ENCODE peak calls at places on chromosome 5, in eight cellular contexts. One of them, this sample, is unnamed. For H3K4me1, the result is how much of the 10 kb centered on the place peaks cover.

GRCh38 chr5:113212244-113212920 is 222.4 kb downstream of the TSSK1B start:
- DNase-seq in A549: no peak
- DNase-seq in breast epithelium: no peak
- DNase-seq in right lobe of liver: peak
- DNase-seq in adrenal gland: peak
- DNase-seq in H1: no peak
- DNase-seq in lower lobe of right lung: no peak
- DNase-seq in cardiac muscle cell: peak
- DNase-seq in this sample: peak

GRCh38 chr5:89044665-89045200 is 161.7 kb upstream of the MEF2C start:
- DNase-seq in A549: no peak
- DNase-seq in breast epithelium: no peak
- DNase-seq in right lobe of liver: no peak
- DNase-seq in adrenal gland: no peak
- DNase-seq in H1: no peak
- DNase-seq in lower lobe of right lung: no peak
- DNase-seq in cardiac muscle cell: no peak
- DNase-seq in this sample: no peak

GRCh38 chr5:191036-191948 is at the start of gene LRRC14B:
- DNase-seq in A549: no peak
- DNase-seq in breast epithelium: peak
- DNase-seq in right lobe of liver: peak
- DNase-seq in adrenal gland: no peak
- DNase-seq in H1: no peak
- DNase-seq in lower lobe of right lung: peak
- DNase-seq in cardiac muscle cell: peak
- DNase-seq in this sample: no peak

GRCh38 chr5:41764650-41765049 is 105.6 kb downstream of the OXCT1 start:
- DNase-seq in A549: no peak
- DNase-seq in breast epithelium: no peak
- DNase-seq in right lobe of liver: no peak
- DNase-seq in adrenal gland: no peak
- DNase-seq in H1: no peak
- DNase-seq in lower lobe of right lung: no peak
- DNase-seq in cardiac muscle cell: no peak
- DNase-seq in this sample: no peak

GRCh38 chr5:57989378-57989777 is 470.5 kb downstream of the PLK2 start:
- DNase-seq in A549: peak
- DNase-seq in breast epithelium: no peak
- DNase-seq in right lobe of liver: no peak
- DNase-seq in adrenal gland: no peak
- DNase-seq in H1: no peak
- DNase-seq in lower lobe of right lung: no peak
- DNase-seq in cardiac muscle cell: no peak
- DNase-seq in this sample: peak

GRCh38 chr5:175897285-175897684 is 25.9 kb downstream of the CPLX2 start:
- DNase-seq in A549: no peak
- DNase-seq in breast epithelium: no peak
- DNase-seq in right lobe of liver: no peak
- DNase-seq in adrenal gland: no peak
- DNase-seq in H1: no peak
- DNase-seq in lower lobe of right lung: no peak
- DNase-seq in cardiac muscle cell: no peak
- DNase-seq in this sample: peak

GRCh38 chr5:113608113-113608551 is 94.6 kb downstream of the YTHDC2 start:
- DNase-seq in A549: no peak
- DNase-seq in breast epithelium: no peak
- DNase-seq in right lobe of liver: no peak
- DNase-seq in adrenal gland: no peak
- DNase-seq in H1: no peak
- DNase-seq in lower lobe of right lung: no peak
- DNase-seq in cardiac muscle cell: no peak
- DNase-seq in this sample: no peak

GRCh38 chr5:57442080-57442839 is 40.4 kb downstream of the ACTBL2 start:
- DNase-seq in A549: peak
- DNase-seq in breast epithelium: no peak
- DNase-seq in right lobe of liver: no peak
- DNase-seq in adrenal gland: no peak
- DNase-seq in H1: no peak
- DNase-seq in lower lobe of right lung: no peak
- DNase-seq in cardiac muscle cell: no peak
- DNase-seq in this sample: peak

GRCh38 chr5:65808818-65809217 is 86.8 kb downstream of the NLN start:
- DNase-seq in A549: peak
- DNase-seq in breast epithelium: no peak
- DNase-seq in right lobe of liver: no peak
- DNase-seq in adrenal gland: no peak
- DNase-seq in H1: no peak
- DNase-seq in lower lobe of right lung: no peak
- DNase-seq in cardiac muscle cell: no peak
- DNase-seq in this sample: no peak

GRCh38 chr5:39892708-39893107 is 467.9 kb upstream of the DAB2 start:
- DNase-seq in A549: no peak
- DNase-seq in breast epithelium: no peak
- DNase-seq in right lobe of liver: no peak
- DNase-seq in adrenal gland: no peak
- DNase-seq in H1: no peak
- DNase-seq in lower lobe of right lung: no peak
- DNase-seq in cardiac muscle cell: no peak
- DNase-seq in this sample: peak

GRCh38 chr5:92309336-92309991 is 926.3 kb upstream of the ARRDC3 start:
- DNase-seq in A549: peak
- DNase-seq in breast epithelium: no peak
- DNase-seq in right lobe of liver: no peak
- DNase-seq in adrenal gland: no peak
- DNase-seq in H1: no peak
- DNase-seq in lower lobe of right lung: no peak
- DNase-seq in cardiac muscle cell: peak
- DNase-seq in this sample: peak

GRCh38 chr5:168047669-168048111 is 243.8 kb upstream of the WWC1 start:
- DNase-seq in A549: no peak
- DNase-seq in breast epithelium: no peak
- DNase-seq in right lobe of liver: no peak
- DNase-seq in adrenal gland: no peak
- DNase-seq in H1: no peak
- DNase-seq in lower lobe of right lung: no peak
- DNase-seq in cardiac muscle cell: peak
- DNase-seq in this sample: no peak

GRCh38 chr5:133969654-133970324 is 1.4 kb upstream of the C5orf15 start:
- DNase-seq in A549: peak
- DNase-seq in breast epithelium: no peak
- DNase-seq in right lobe of liver: no peak
- DNase-seq in adrenal gland: no peak
- DNase-seq in H1: no peak
- DNase-seq in lower lobe of right lung: no peak
- DNase-seq in cardiac muscle cell: no peak
- DNase-seq in this sample: no peak

GRCh38 chr5:14893351-14893750 is 21.8 kb upstream of the ANKH start:
- DNase-seq in A549: no peak
- DNase-seq in breast epithelium: no peak
- DNase-seq in right lobe of liver: no peak
- DNase-seq in adrenal gland: no peak
- DNase-seq in H1: no peak
- DNase-seq in lower lobe of right lung: no peak
- DNase-seq in cardiac muscle cell: no peak
- DNase-seq in this sample: no peak

GRCh38 chr5:79235222-79235577 is 731 bp upstream of the JMY start:
- DNase-seq in A549: peak
- DNase-seq in breast epithelium: no peak
- DNase-seq in right lobe of liver: no peak
- DNase-seq in adrenal gland: no peak
- DNase-seq in H1: no peak
- DNase-seq in lower lobe of right lung: no peak
- DNase-seq in cardiac muscle cell: no peak
- DNase-seq in this sample: no peak

GRCh38 chr5:79236364-79236969 is 536 bp downstream of the JMY start:
- DNase-seq in A549: peak
- DNase-seq in breast epithelium: no peak
- DNase-seq in right lobe of liver: peak
- DNase-seq in adrenal gland: peak
- DNase-seq in H1: no peak
- DNase-seq in lower lobe of right lung: no peak
- DNase-seq in cardiac muscle cell: peak
- DNase-seq in this sample: peak

GRCh38 chr5:79236970-79237734 is 1.2 kb downstream of the JMY start:
- DNase-seq in A549: peak
- DNase-seq in breast epithelium: no peak
- DNase-seq in right lobe of liver: peak
- DNase-seq in adrenal gland: peak
- DNase-seq in H1: peak
- DNase-seq in lower lobe of right lung: peak
- DNase-seq in cardiac muscle cell: peak
- DNase-seq in this sample: peak

GRCh38 chr5:79237735-79238560 is 2.0 kb downstream of the JMY start:
- DNase-seq in A549: no peak
- DNase-seq in breast epithelium: no peak
- DNase-seq in right lobe of liver: no peak
- DNase-seq in adrenal gland: no peak
- DNase-seq in H1: no peak
- DNase-seq in lower lobe of right lung: no peak
- DNase-seq in cardiac muscle cell: no peak
- DNase-seq in this sample: peak

GRCh38 chr5:79235578-79236363 is at the start of gene JMY:
- DNase-seq in A549: peak
- DNase-seq in breast epithelium: peak
- DNase-seq in right lobe of liver: peak
- DNase-seq in adrenal gland: peak
- DNase-seq in H1: peak
- DNase-seq in lower lobe of right lung: peak
- DNase-seq in cardiac muscle cell: peak
- DNase-seq in this sample: peak
- TF ChIP-seq CTCF in A549: peak
- TF ChIP-seq CTCF in breast epithelium: no peak
- TF ChIP-seq CTCF in right lobe of liver: no peak
- TF ChIP-seq CTCF in adrenal gland: peak
- TF ChIP-seq CTCF in H1: no peak
- TF ChIP-seq CTCF in lower lobe of right lung: no peak
- TF ChIP-seq CTCF in cardiac muscle cell: peak
- TF ChIP-seq CTCF in this sample: peak

DNA sequence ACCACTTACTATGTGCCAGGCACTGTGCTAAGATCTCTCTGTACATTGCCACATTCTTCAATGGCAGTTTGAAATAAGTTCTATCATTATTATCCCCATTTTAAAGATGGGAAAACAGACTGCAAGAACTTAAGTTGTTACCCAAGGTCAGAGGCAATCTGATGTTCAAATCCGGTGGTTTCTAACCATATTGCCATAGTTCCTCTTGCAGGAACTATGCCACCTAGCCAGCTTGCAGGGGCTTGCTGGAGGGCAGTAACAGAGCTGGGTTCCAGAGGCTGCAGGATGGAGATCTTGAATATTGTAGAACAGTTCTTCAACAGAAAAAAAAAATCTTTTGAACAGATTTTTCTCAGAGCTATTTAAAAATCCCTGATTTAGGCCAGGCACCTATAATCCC is 71.8 kb upstream of the TNFAIP8 start:
- DNase-seq in A549: no peak
- DNase-seq in breast epithelium: no peak
- DNase-seq in right lobe of liver: no peak
- DNase-seq in adrenal gland: no peak
- DNase-seq in H1: no peak
- DNase-seq in lower lobe of right lung: no peak
- DNase-seq in cardiac muscle cell: no peak
- DNase-seq in this sample: no peak
- H3K4me1 ChIP-seq in A549: under half
- H3K4me1 ChIP-seq in breast epithelium: under half
- H3K4me1 ChIP-seq in right lobe of liver: under half
- H3K4me1 ChIP-seq in adrenal gland: under half
- H3K4me1 ChIP-seq in H1: under half
- H3K4me1 ChIP-seq in lower lobe of right lung: under half
- H3K4me1 ChIP-seq in cardiac muscle cell: under half
- H3K4me1 ChIP-seq in this sample: under half

GRCh38 chr5:77152441-77152840 is 58.0 kb upstream of the PDE8B start:
- DNase-seq in A549: no peak
- DNase-seq in breast epithelium: no peak
- DNase-seq in right lobe of liver: no peak
- DNase-seq in adrenal gland: no peak
- DNase-seq in H1: no peak
- DNase-seq in lower lobe of right lung: no peak
- DNase-seq in cardiac muscle cell: no peak
- DNase-seq in this sample: no peak
- H3K27ac ChIP-seq in A549: no peak
- H3K27ac ChIP-seq in breast epithelium: no peak
- H3K27ac ChIP-seq in right lobe of liver: no peak
- H3K27ac ChIP-seq in adrenal gland: no peak
- H3K27ac ChIP-seq in H1: no peak
- H3K27ac ChIP-seq in lower lobe of right lung: no peak
- H3K27ac ChIP-seq in cardiac muscle cell: no peak
- H3K27ac ChIP-seq in this sample: no peak

GRCh38 chr5:73188764-73189521 is 15.9 kb downstream of the TMEM174 start:
- DNase-seq in A549: peak
- DNase-seq in breast epithelium: no peak
- DNase-seq in right lobe of liver: no peak
- DNase-seq in adrenal gland: no peak
- DNase-seq in H1: no peak
- DNase-seq in lower lobe of right lung: no peak
- DNase-seq in cardiac muscle cell: no peak
- DNase-seq in this sample: no peak

GRCh38 chr5:73186976-73187375 is 14.0 kb downstream of the TMEM174 start:
- DNase-seq in A549: no peak
- DNase-seq in breast epithelium: no peak
- DNase-seq in right lobe of liver: no peak
- DNase-seq in adrenal gland: no peak
- DNase-seq in H1: no peak
- DNase-seq in lower lobe of right lung: no peak
- DNase-seq in cardiac muscle cell: no peak
- DNase-seq in this sample: no peak

GRCh38 chr5:73192375-73192774 is 19.4 kb downstream of the TMEM174 start:
- DNase-seq in A549: no peak
- DNase-seq in breast epithelium: no peak
- DNase-seq in right lobe of liver: no peak
- DNase-seq in adrenal gland: no peak
- DNase-seq in H1: no peak
- DNase-seq in lower lobe of right lung: no peak
- DNase-seq in cardiac muscle cell: no peak
- DNase-seq in this sample: no peak

GRCh38 chr5:73193592-73193991 is 20.6 kb downstream of the TMEM174 start:
- DNase-seq in A549: no peak
- DNase-seq in breast epithelium: no peak
- DNase-seq in right lobe of liver: no peak
- DNase-seq in adrenal gland: no peak
- DNase-seq in H1: no peak
- DNase-seq in lower lobe of right lung: no peak
- DNase-seq in cardiac muscle cell: no peak
- DNase-seq in this sample: no peak

DNA sequence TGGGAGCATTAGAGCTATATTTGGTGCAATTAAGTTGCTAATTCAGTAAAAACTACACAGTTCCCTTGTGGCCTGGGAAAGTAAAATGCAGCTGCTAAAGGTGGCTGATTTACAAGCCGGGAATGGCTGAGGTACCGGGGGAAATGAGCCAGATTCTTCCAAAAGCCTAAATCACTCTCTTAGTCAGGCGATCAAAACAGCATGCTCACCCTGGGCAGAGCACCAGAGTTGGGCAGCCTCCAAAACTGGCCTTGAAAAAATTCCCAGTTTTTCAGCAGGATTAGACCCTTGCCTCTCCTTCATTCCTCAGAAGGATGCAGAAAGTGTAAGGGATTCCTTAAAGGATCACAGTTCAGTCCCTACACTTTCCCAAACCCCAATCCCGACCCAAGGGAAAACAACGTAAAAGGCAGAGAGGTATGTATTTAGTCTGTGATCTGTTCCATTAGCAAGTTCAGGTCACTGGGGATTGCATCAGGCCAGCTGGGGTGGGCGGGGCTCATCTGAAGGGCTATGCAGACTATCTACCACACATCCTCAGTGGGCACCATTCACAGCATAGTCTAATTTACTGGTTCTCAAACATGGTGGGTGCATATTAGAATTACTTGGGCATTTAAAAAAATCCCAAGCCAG is 16.9 kb downstream of the TMEM174 start:
- DNase-seq in A549: no peak
- DNase-seq in breast epithelium: no peak
- DNase-seq in right lobe of liver: no peak
- DNase-seq in adrenal gland: peak
- DNase-seq in H1: no peak
- DNase-seq in lower lobe of right lung: no peak
- DNase-seq in cardiac muscle cell: no peak
- DNase-seq in this sample: no peak
- TF ChIP-seq CTCF in A549: no peak
- TF ChIP-seq CTCF in breast epithelium: no peak
- TF ChIP-seq CTCF in right lobe of liver: no peak
- TF ChIP-seq CTCF in adrenal gland: no peak
- TF ChIP-seq CTCF in H1: no peak
- TF ChIP-seq CTCF in lower lobe of right lung: no peak
- TF ChIP-seq CTCF in cardiac muscle cell: no peak
- TF ChIP-seq CTCF in this sample: no peak